ENCODE peak calls at places on chromosomes 12 and 14, in five cellular contexts. N is Peyer's patch, D is astrocyte, X is GM23338, S is dorsolateral prefrontal cortex. V is an unnamed sample.

GRCh38 chr14:71498151-71498734 is 434.0 kb upstream of the RGS6 start:
- DNase-seq in N (no peak), D (peak; percentile 69), S (no peak), X (no peak), V (no peak)

GRCh38 chr12:50676761-50677160 is 87.1 kb upstream of the ATF1 start:
- DNase-seq in D (no peak), X (no peak), N (no peak), S (no peak), V (no peak)

GRCh38 chr14:92040431-92041040 is 677 bp upstream of the TRIP11 start:
- DNase-seq in D (peak; percentile 45), N (no peak), X (peak; percentile 21), S (peak; percentile 35), V (peak; percentile 15)

GRCh38 chr14:90785474-90785873 is 30.8 kb downstream of the TTC7B start:
- DNase-seq in N (no peak), D (no peak), S (peak; percentile 58), X (peak; percentile 72), V (peak; percentile 16)

GRCh38 chr14:77043984-77044485 is 15.5 kb upstream of the IRF2BPL start:
- DNase-seq in X (no peak), N (no peak), D (no peak), S (no peak), V (no peak)

GRCh38 chr14:105351410-105351809 is 36.9 kb downstream of the PACS2 start:
- DNase-seq in D (no peak), N (no peak), S (no peak), X (no peak), V (no peak)

GRCh38 chr14:103716899-103717411 is 1.3 kb downstream of the ZFYVE21 start:
- DNase-seq in S (no peak), D (no peak), N (no peak), X (no peak), V (no peak)

GRCh38 chr14:103593577-103593976 is 30.8 kb downstream of the COA8 start:
- DNase-seq in S (no peak), X (no peak), D (no peak), N (no peak), V (no peak)

GRCh38 chr12:49138587-49138986 is 7.4 kb upstream of the TUBA1B start:
- DNase-seq in D (no peak), N (no peak), S (no peak), X (no peak), V (no peak)

GRCh38 chr14:55015006-55015405 is 11.9 kb downstream of the WDHD1 start:
- DNase-seq in N (no peak), D (no peak), S (no peak), X (no peak), V (no peak)

GRCh38 chr14:32224731-32225377 is 21.8 kb upstream of the RNU6-8 start:
- DNase-seq in X (peak; percentile 30), D (peak; percentile 62), S (peak; percentile 34), N (no peak), V (peak; percentile 54)

GRCh38 chr12:10243803-10244520 is 31.3 kb downstream of the GABARAPL1 start:
- DNase-seq in S (no peak), D (no peak), X (no peak), N (no peak), V (no peak)

GRCh38 chr14:101075025-101075800 is 171.7 kb upstream of the RTL1 start:
- DNase-seq in S (peak; percentile 6), X (no peak), D (no peak), N (peak; percentile 15), V (no peak)

GRCh38 chr14:104638190-104638589 is 33.6 kb upstream of the TMEM179 start:
- DNase-seq in S (no peak), X (no peak), D (no peak), N (no peak), V (no peak)

GRCh38 chr14:49249022-49249421 is 337.2 kb downstream of the RPS29 start:
- DNase-seq in N (no peak), X (no peak), D (peak; percentile 20), S (no peak), V (no peak)

GRCh38 chr14:77663289-77663688 is 44.5 kb downstream of the ALKBH1 start:
- DNase-seq in S (no peak), X (no peak), D (peak; percentile 50), N (no peak), V (no peak)

GRCh38 chr12:47304161-47304560 is 224.4 kb upstream of the AMIGO2 start:
- DNase-seq in S (no peak), D (no peak), X (no peak), N (no peak), V (no peak)

GRCh38 chr12:22377731-22378496 is 43.4 kb upstream of the ST8SIA1 start:
- DNase-seq in S (no peak), N (no peak), X (no peak), D (peak; percentile 54), V (peak; percentile 14)

GRCh38 chr12:28421374-28421773 is 231.1 kb downstream of the CCDC91 start:
- DNase-seq in X (no peak), N (no peak), S (no peak), D (no peak), V (no peak)

GRCh38 chr14:62957562-62957961 is 87.7 kb downstream of the KCNH5 start:
- DNase-seq in D (peak; percentile 100), X (no peak), N (no peak), S (no peak), V (peak; percentile 97)

GRCh38 chr14:66143387-66144112 is 342.6 kb upstream of the CCDC196 start:
- DNase-seq in N (no peak), D (no peak), X (no peak), S (no peak), V (no peak)

GRCh38 chr12:6161124-6161882 is 36.8 kb upstream of the VWF start:
- DNase-seq in D (peak; percentile 67), N (no peak), X (no peak), S (no peak), V (peak; percentile 58)

GRCh38 chr14:96086574-96087077 is 47.5 kb downstream of the C14orf132 start:
- DNase-seq in D (peak; percentile 66), N (no peak), S (no peak), X (no peak), V (no peak)

GRCh38 chr12:6452908-6453630 is 1.2 kb downstream of the TAPBPL start:
- DNase-seq in X (no peak), N (peak; percentile 66), S (no peak), D (no peak), V (no peak)

GRCh38 chr14:105466491-105467248 is 8.0 kb upstream of the CRIP2 start:
- DNase-seq in D (no peak), S (no peak), N (no peak), X (no peak), V (no peak)

GRCh38 chr12:120941846-120942405 is 36.4 kb upstream of the HNF1A start:
- DNase-seq in D (no peak), N (no peak), X (no peak), S (no peak), V (no peak)

GRCh38 chr14:89445252-89445973 is 28.4 kb upstream of the FOXN3 start:
- DNase-seq in X (no peak), N (no peak), D (no peak), S (no peak), V (no peak)

GRCh38 chr12:6667559-6668210 is 4.8 kb upstream of the ING4 start:
- DNase-seq in X (peak; percentile 46), D (no peak), S (no peak), N (no peak), V (no peak)

GRCh38 chr14:39107624-39108023 is 4.6 kb upstream of the SEC23A start:
- DNase-seq in D (peak; percentile 39), X (peak; percentile 71), S (no peak), N (no peak), V (no peak)

GRCh38 chr14:103501921-103502669 is 20.5 kb downstream of the CKB start:
- DNase-seq in X (no peak), N (no peak), D (no peak), S (no peak), V (no peak)

GRCh38 chr14:30656190-30656632 is 34.1 kb downstream of the SCFD1 start:
- DNase-seq in S (peak; percentile 25), D (peak; percentile 7), N (no peak), X (peak; percentile 73), V (peak; percentile 27)

DNA sequence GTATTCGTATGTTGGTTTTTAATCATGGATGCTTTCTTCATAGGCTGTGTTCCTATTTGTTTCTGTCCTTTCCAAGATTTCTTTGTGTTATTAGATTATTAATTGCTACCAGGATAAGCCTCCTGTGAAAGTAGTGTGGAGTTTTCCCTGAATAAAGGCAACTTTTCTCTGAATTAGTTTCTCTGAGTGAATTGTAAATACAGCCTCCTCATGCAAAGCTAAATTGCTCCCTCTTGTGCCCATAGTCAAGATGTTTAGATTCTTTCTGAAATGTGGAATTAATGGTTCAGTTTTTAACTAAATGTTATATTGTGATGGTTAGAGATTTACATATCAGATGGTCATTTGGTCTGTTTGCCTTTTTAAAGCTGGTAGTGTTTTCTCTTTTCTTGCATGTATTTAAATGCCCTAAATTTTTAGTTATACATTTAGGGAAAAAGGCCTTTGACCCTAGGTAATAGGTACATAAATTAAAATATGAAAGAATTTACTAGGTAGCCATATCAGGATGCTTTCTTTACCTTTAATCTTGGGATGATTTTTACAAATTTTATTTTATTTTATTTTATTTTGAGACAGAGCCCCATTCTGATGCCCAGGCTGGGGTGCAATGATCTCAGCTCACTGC is 8.9 kb downstream of the APAF1 start:
- DNase-seq in N (no peak), D (peak; percentile 31), S (no peak), X (peak; percentile 72), V (no peak)
- TF ChIP-seq CTCF in N (peak; percentile 81), D (peak; percentile 59), S (peak; percentile 75), X (peak; percentile 69), V (peak; percentile 49)

GRCh38 chr12:3107954-3108353 is 30.8 kb downstream of the TSPAN9 start:
- DNase-seq in S (no peak), X (no peak), N (no peak), D (peak; percentile 43), V (no peak)
- H3K27me3 ChIP-seq in S (peaks cover 11% of the 10 kb centered on the region), X (no peaks in the 10 kb centered on the region), N (no peaks in the 10 kb centered on the region), D (no peaks in the 10 kb centered on the region), V (no peaks in the 10 kb centered on the region)

DNA sequence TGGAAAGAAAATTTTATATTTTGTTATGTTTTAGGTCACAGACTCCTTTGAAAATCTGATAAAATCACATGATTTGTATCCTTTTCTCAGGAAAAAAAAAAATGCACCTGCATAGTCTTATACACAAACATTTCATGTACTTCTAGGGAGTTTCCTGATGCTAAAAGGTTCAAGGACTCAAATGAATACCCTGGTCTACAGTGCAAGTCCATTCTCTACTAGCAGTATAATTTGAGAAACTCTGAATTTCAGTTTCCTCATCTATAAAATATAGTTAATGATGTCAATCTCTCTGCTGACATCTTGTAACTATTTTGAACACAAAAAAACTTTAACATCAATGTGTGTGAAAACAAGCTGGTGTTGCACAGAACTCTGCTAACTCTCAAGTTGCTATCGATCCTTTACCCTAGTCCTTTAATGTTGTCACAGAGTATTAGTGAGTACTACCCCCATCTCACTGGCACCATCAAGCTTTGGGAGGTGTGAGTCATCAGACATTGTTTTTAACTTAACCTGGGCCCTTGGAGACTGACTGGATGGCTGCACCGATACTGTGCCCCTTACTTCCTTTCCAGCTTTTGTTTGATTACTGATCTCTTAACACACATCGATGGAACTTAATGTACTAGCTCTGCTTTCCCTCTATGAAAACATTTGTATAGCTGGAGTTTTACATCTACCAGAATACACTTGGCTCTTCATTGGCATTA is 251.9 kb upstream of the SOX5 start:
- DNase-seq in N (no peak), D (peak; percentile 3), X (no peak), S (no peak), V (no peak)
- H3K27ac ChIP-seq in N (no peak overlapping the region), D (no peak overlapping the region), X (no peak overlapping the region), S (no peak overlapping the region), V (no peak overlapping the region)

DNA sequence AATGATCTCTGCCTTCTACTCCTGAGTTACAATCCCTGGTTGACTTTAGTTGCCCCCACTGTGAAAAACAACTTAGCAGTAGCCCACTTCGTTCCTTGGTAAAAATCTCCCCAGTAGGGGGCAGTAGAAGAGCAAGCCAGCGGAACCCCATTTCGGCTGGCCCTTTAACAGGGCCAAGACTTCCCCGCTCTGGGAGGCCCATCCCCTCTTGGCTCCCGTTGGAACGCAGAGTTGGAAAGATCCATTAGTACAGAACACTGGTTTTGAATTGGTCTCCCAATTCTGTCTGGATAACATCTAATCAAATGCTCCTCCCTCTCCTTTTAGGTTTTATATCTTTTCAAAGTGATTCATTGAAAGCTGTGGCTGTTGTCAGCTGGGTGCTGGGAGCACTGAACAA is 1133.3 kb downstream of the BCL11B start:
- DNase-seq in D (no peak), N (no peak), X (peak; percentile 88), S (peak; percentile 12), V (no peak)
- TF ChIP-seq CTCF in D (peak; percentile 51), N (peak; percentile 47), X (peak; percentile 80), S (peak; percentile 72), V (peak; percentile 53)